ENCODE peak calls at places on chromosome X, in ten cellular contexts. T is GM20000; J is GM12865; F is stimulated activated CD4-positive, alpha-beta T cell treated with anti-CD3 and anti-CD28 coated beads, TNF-alpha, amount 100 ng/mL, for 24 hours; Z is iris pigment epithelial cell; A is anterior cingulate cortex; P is COR-L47; S is NCI-H1436; L is activated T-cell treated with anti-CD3 and anti-CD28 coated beads, Interleukin-2, amount 50 U/mL, for 48 hours; D is effector memory CD8-positive, alpha-beta T cell. Y is an unnamed sample.

GRCh38 chrX:8879750-8880149 is 78.6 kb upstream of the FAM9A start:
- DNase-seq in T (no peak), J (peak), F (no peak), Z (peak), A (no peak), P (no peak), S (no peak), L (peak), D (peak), Y (peak)

GRCh38 chrX:74521961-74522833 is 92.2 kb downstream of the RLIM start:
- DNase-seq in T (no peak), J (no peak), F (no peak), Z (no peak), A (no peak), P (no peak), S (no peak), L (no peak), D (no peak), Y (no peak)

GRCh38 chrX:28586291-28586690 is 955 bp upstream of the IL1RAPL1 start:
- DNase-seq in T (no peak), J (no peak), F (no peak), Z (peak), A (peak), P (no peak), S (no peak), L (no peak), D (no peak), Y (no peak)

GRCh38 chrX:45479835-45480422 is 279.3 kb upstream of the DIPK2B start:
- DNase-seq in T (no peak), J (no peak), F (no peak), Z (peak), A (no peak), P (no peak), S (no peak), L (no peak), D (no peak), Y (peak)

GRCh38 chrX:34956915-34957314 is 14.3 kb downstream of the FAM47B start:
- DNase-seq in T (no peak), J (no peak), F (no peak), Z (peak), A (no peak), P (no peak), S (no peak), L (no peak), D (no peak), Y (peak)

GRCh38 chrX:20124964-20125363 is 8.3 kb upstream of the MAP7D2 start:
- DNase-seq in T (no peak), J (no peak), F (no peak), Z (no peak), A (no peak), P (no peak), S (no peak), L (no peak), D (no peak), Y (no peak)

GRCh38 chrX:1205681-1206611 is 6.5 kb downstream of the CRLF2 start:
- DNase-seq in T (peak), J (peak), F (no peak), Z (peak), A (no peak), P (no peak), S (no peak), L (peak), D (no peak), Y (peak)

GRCh38 chrX:8607326-8607725 is 124.6 kb downstream of the ANOS1 start:
- DNase-seq in T (no peak), J (no peak), F (no peak), Z (peak), A (no peak), P (no peak), S (no peak), L (no peak), D (no peak), Y (peak)

GRCh38 chrX:42869659-42870476 is 91.9 kb upstream of the PPP1R2C start:
- DNase-seq in T (peak), J (peak), F (no peak), Z (no peak), A (no peak), P (no peak), S (no peak), L (no peak), D (no peak), Y (no peak)